ENCODE peak calls at places on chromosomes 1 and 21, in six cellular contexts. O, K, N, S, H and C are unnamed samples.

GRCh38 chr1:22340066-22340465 is 111.6 kb upstream of the ZBTB40 start:
- DNase-seq in O (no peak), K (no peak), N (no peak), S (no peak), H (no peak), C (no peak)

GRCh38 chr21:26513212-26513611 is 59.9 kb downstream of the CYYR1 start:
- DNase-seq in O (no peak), K (no peak), N (peak), S (no peak), H (no peak), C (peak)

GRCh38 chr1:40980453-40981121 is 1.1 kb downstream of the CTPS1 start:
- DNase-seq in O (peak), K (no peak), N (peak), S (peak), H (peak), C (peak)

GRCh38 chr1:212489284-212489859 is 56.7 kb downstream of the NENF start:
- DNase-seq in O (no peak), K (no peak), N (no peak), S (no peak), H (no peak), C (no peak)

GRCh38 chr1:3436901-3437300 is 17.6 kb upstream of the ARHGEF16 start:
- DNase-seq in O (no peak), K (no peak), N (no peak), S (no peak), H (no peak), C (no peak)

GRCh38 chr1:224368409-224368808 is 11.7 kb downstream of the CNIH4 start:
- DNase-seq in O (no peak), K (no peak), N (no peak), S (no peak), H (no peak), C (no peak)

GRCh38 chr1:198295186-198295585 is 138.4 kb downstream of the NEK7 start:
- DNase-seq in O (no peak), K (no peak), N (no peak), S (no peak), H (no peak), C (no peak)

GRCh38 chr1:229225331-229225782 is 45.6 kb upstream of the RAB4A start:
- DNase-seq in O (no peak), K (no peak), N (no peak), S (no peak), H (no peak), C (no peak)

GRCh38 chr21:25456672-25457071 is 150.6 kb downstream of the MRPL39 start:
- DNase-seq in O (no peak), K (no peak), N (peak), S (no peak), H (no peak), C (peak)

GRCh38 chr1:17168480-17168878 is 36.4 kb upstream of the PADI1 start:
- DNase-seq in O (no peak), K (no peak), N (peak), S (no peak), H (no peak), C (peak)

GRCh38 chr1:26614655-26615411 is 81.0 kb upstream of the ARID1A start:
- DNase-seq in O (no peak), K (no peak), N (no peak), S (no peak), H (no peak), C (no peak)

GRCh38 chr1:185528084-185528656 is 206.0 kb upstream of the HMCN1 start:
- DNase-seq in O (no peak), K (no peak), N (no peak), S (no peak), H (no peak), C (peak)

GRCh38 chr1:36950588-36950987 is 83.7 kb downstream of the GRIK3 start:
- DNase-seq in O (no peak), K (no peak), N (no peak), S (no peak), H (no peak), C (no peak)

GRCh38 chr1:206102292-206102936 is 14.8 kb downstream of the AVPR1B start:
- DNase-seq in O (peak), K (no peak), N (no peak), S (no peak), H (no peak), C (no peak)

GRCh38 chr1:7281821-7282220 is 489.3 kb upstream of the VAMP3 start:
- DNase-seq in O (no peak), K (no peak), N (peak), S (no peak), H (no peak), C (no peak)

GRCh38 chr1:5515501-5515900 is 476.7 kb downstream of the NPHP4 start:
- DNase-seq in O (no peak), K (peak), N (no peak), S (no peak), H (no peak), C (no peak)

GRCh38 chr1:66336641-66336991 is 197.3 kb upstream of the SGIP1 start:
- DNase-seq in O (no peak), K (no peak), N (no peak), S (no peak), H (no peak), C (no peak)

GRCh38 chr1:155174334-155175280 is 958 bp downstream of the TRIM46 start:
- DNase-seq in O (no peak), K (peak), N (peak), S (peak), H (peak), C (peak)

GRCh38 chr1:162919043-162919442 is 58.1 kb upstream of the CCDC190 start:
- DNase-seq in O (no peak), K (no peak), N (no peak), S (no peak), H (no peak), C (no peak)

GRCh38 chr21:39863111-39863510 is 4.1 kb upstream of the PCP4 start:
- DNase-seq in O (no peak), K (no peak), N (no peak), S (no peak), H (peak), C (peak)

GRCh38 chr1:3105167-3105863 is 36.3 kb downstream of the PRDM16 start:
- DNase-seq in O (no peak), K (no peak), N (no peak), S (no peak), H (no peak), C (peak)

GRCh38 chr1:80050523-80050922 is 1044.0 kb upstream of the ADGRL4 start:
- DNase-seq in O (no peak), K (no peak), N (no peak), S (no peak), H (no peak), C (no peak)

GRCh38 chr21:32136546-32136945 is 142.3 kb downstream of the MIS18A start:
- DNase-seq in O (no peak), K (no peak), N (peak), S (no peak), H (no peak), C (no peak)

GRCh38 chr1:27152829-27153548 is 1.9 kb downstream of the SLC9A1 start:
- DNase-seq in O (no peak), K (no peak), N (no peak), S (no peak), H (no peak), C (no peak)

GRCh38 chr1:1179339-1179982 is 5.8 kb downstream of the TTLL10 start:
- DNase-seq in O (no peak), K (no peak), N (no peak), S (no peak), H (no peak), C (no peak)

GRCh38 chr21:28142692-28143091 is 850.0 kb downstream of the LTN1 start:
- DNase-seq in O (peak), K (no peak), N (peak), S (no peak), H (no peak), C (peak)

GRCh38 chr1:233607252-233608119 is 6.4 kb upstream of the KCNK1 start:
- DNase-seq in O (no peak), K (no peak), N (no peak), S (no peak), H (no peak), C (no peak)

GRCh38 chr21:28336299-28336698 is 656.4 kb downstream of the LTN1 start:
- DNase-seq in O (no peak), K (no peak), N (peak), S (no peak), H (no peak), C (peak)

GRCh38 chr1:89365206-89365605 is 1.3 kb downstream of the GBP6 start:
- DNase-seq in O (no peak), K (no peak), N (no peak), S (no peak), H (no peak), C (no peak)